ENCODE peak calls at places on chromosomes 12 and 14, in six cellular contexts. E, Y, N, G, C and T are unnamed samples.

GRCh38 chr14:102908766-102909455 is 13.6 kb upstream of the AMN start:
- DNase-seq in E (no peak), Y (no peak), N (no peak), G (no peak), C (peak), T (peak)

GRCh38 chr14:102485693-102486512 is 23.7 kb downstream of the ANKRD9 start:
- DNase-seq in E (no peak), Y (no peak), N (no peak), G (no peak), C (peak), T (no peak)

GRCh38 chr14:90791481-90791880 is 24.7 kb downstream of the TTC7B start:
- DNase-seq in E (no peak), Y (no peak), N (no peak), G (no peak), C (no peak), T (no peak)

GRCh38 chr12:31966558-31967205 is 7.5 kb downstream of the RESF1 start:
- DNase-seq in E (peak), Y (no peak), N (no peak), G (no peak), C (no peak), T (no peak)

GRCh38 chr14:86532219-86532618 is 1002.3 kb downstream of the FLRT2 start:
- DNase-seq in E (no peak), Y (no peak), N (no peak), G (peak), C (no peak), T (no peak)

GRCh38 chr14:59333235-59333634 is 131.9 kb downstream of the GPR135 start:
- DNase-seq in E (no peak), Y (no peak), N (no peak), G (no peak), C (no peak), T (no peak)

GRCh38 chr12:83361486-83361885 is 674.8 kb downstream of the TMTC2 start:
- DNase-seq in E (no peak), Y (no peak), N (no peak), G (no peak), C (no peak), T (no peak)

GRCh38 chr14:75430526-75430925 is 2.7 kb downstream of the JDP2 start:
- DNase-seq in E (no peak), Y (no peak), N (no peak), G (peak), C (no peak), T (no peak)

GRCh38 chr12:19757317-19757877 is 318.1 kb downstream of the AEBP2 start:
- DNase-seq in E (peak), Y (no peak), N (peak), G (no peak), C (no peak), T (no peak)

GRCh38 chr12:40469736-40470135 is 222.5 kb upstream of the CNTN1 start:
- DNase-seq in E (no peak), Y (no peak), N (no peak), G (no peak), C (no peak), T (no peak)

GRCh38 chr14:22370084-22370847 is 218.8 kb downstream of the DAD1 start:
- DNase-seq in E (no peak), Y (no peak), N (no peak), G (peak), C (no peak), T (no peak)

GRCh38 chr12:119683816-119684215 is 15.9 kb downstream of the PRKAB1 start:
- DNase-seq in E (no peak), Y (no peak), N (no peak), G (no peak), C (no peak), T (no peak)

GRCh38 chr12:74148849-74149248 is 388.8 kb upstream of the ATXN7L3B start:
- DNase-seq in E (no peak), Y (no peak), N (no peak), G (no peak), C (no peak), T (no peak)

GRCh38 chr14:93146119-93146518 is 30.4 kb upstream of the ITPK1 start:
- DNase-seq in E (no peak), Y (no peak), N (no peak), G (no peak), C (no peak), T (no peak)

GRCh38 chr14:91694643-91695042 is 37.2 kb downstream of the CATSPERB start:
- DNase-seq in E (no peak), Y (no peak), N (no peak), G (no peak), C (no peak), T (no peak)

GRCh38 chr14:54685286-54685845 is 118.4 kb downstream of the SAMD4A start:
- DNase-seq in E (no peak), Y (no peak), N (no peak), G (no peak), C (no peak), T (no peak)

GRCh38 chr14:98694541-98694940 is 577.5 kb downstream of the BCL11B start:
- DNase-seq in E (no peak), Y (no peak), N (no peak), G (no peak), C (no peak), T (no peak)

GRCh38 chr12:26231930-26232329 is 36.6 kb downstream of the SSPN start:
- DNase-seq in E (no peak), Y (no peak), N (peak), G (no peak), C (no peak), T (no peak)

GRCh38 chr12:89253483-89253882 is 98.8 kb downstream of the DUSP6 start:
- DNase-seq in E (no peak), Y (no peak), N (no peak), G (no peak), C (no peak), T (no peak)

GRCh38 chr12:133227281-133227852 is 8.3 kb downstream of the ANHX start:
- DNase-seq in E (no peak), Y (no peak), N (no peak), G (no peak), C (no peak), T (no peak)

GRCh38 chr12:32647275-32647674 is 31.8 kb upstream of the DNM1L start:
- DNase-seq in E (no peak), Y (no peak), N (peak), G (no peak), C (no peak), T (no peak)

GRCh38 chr12:19894049-19894448 is 454.8 kb downstream of the AEBP2 start:
- DNase-seq in E (no peak), Y (no peak), N (no peak), G (no peak), C (no peak), T (no peak)

GRCh38 chr14:103695331-103696026 is 19.8 kb downstream of the XRCC3 start:
- DNase-seq in E (no peak), Y (no peak), N (no peak), G (no peak), C (no peak), T (peak)

GRCh38 chr14:91980157-91980556 is 32.7 kb upstream of the FBLN5 start:
- DNase-seq in E (no peak), Y (no peak), N (peak), G (no peak), C (no peak), T (no peak)

GRCh38 chr14:104094709-104095425 is 9.4 kb downstream of the ASPG start:
- DNase-seq in E (peak), Y (peak), N (peak), G (peak), C (no peak), T (no peak)

GRCh38 chr12:75177997-75178396 is 31.6 kb downstream of the KCNC2 start:
- DNase-seq in E (no peak), Y (no peak), N (peak), G (no peak), C (no peak), T (no peak)

GRCh38 chr14:101064718-101065117 is 161.2 kb upstream of the RTL1 start:
- DNase-seq in E (no peak), Y (no peak), N (no peak), G (no peak), C (peak), T (peak)

GRCh38 chr14:54796961-54797360 is 105.7 kb downstream of the GCH1 start:
- DNase-seq in E (no peak), Y (no peak), N (no peak), G (no peak), C (no peak), T (no peak)

GRCh38 chr12:45336762-45337596 is 121.1 kb downstream of the ANO6 start:
- DNase-seq in E (no peak), Y (no peak), N (peak), G (no peak), C (no peak), T (no peak)

GRCh38 chr12:66398931-66399625 is 96.8 kb downstream of the HELB start:
- DNase-seq in E (no peak), Y (no peak), N (peak), G (no peak), C (no peak), T (no peak)

GRCh38 chr12:10132971-10133370 is 3.0 kb upstream of the CLEC7A start:
- DNase-seq in E (no peak), Y (no peak), N (no peak), G (no peak), C (no peak), T (no peak)

GRCh38 chr12:30753233-30753632 is 1.5 kb downstream of the CAPRIN2 start:
- DNase-seq in E (peak), Y (no peak), N (peak), G (no peak), C (no peak), T (no peak)
- TF ChIP-seq CTCF in E (peak), Y (no peak), N (peak), G (no peak), C (peak), T (no peak)

DNA sequence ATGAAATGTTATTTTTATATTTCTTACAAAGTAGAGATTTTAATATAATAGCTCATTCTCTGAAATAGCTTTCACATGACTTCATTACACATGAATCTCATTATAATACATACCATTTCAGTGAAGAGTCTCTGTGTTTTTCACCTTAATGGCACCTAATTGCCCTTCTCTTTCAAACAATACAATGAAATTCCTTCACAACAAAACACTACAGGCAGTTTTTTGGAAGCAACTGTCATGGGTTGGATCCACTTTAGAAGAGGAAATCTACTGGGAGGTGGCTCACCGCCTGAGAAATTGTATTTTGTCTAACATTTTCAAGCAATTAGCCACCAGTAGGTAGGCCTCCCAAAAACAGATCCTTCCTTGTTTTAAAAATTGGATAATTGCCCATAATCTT is 40.3 kb upstream of the RGS6 start:
- DNase-seq in E (peak), Y (no peak), N (no peak), G (no peak), C (no peak), T (no peak)
- TF ChIP-seq CTCF in E (no peak), Y (no peak), N (no peak), G (no peak), C (no peak), T (no peak)

GRCh38 chr12:131380961-131381705 is 329.8 kb upstream of the SFSWAP start:
- DNase-seq in E (peak), Y (no peak), N (no peak), G (no peak), C (no peak), T (no peak)

GRCh38 chr12:131380220-131380957 is 330.5 kb upstream of the SFSWAP start:
- DNase-seq in E (peak), Y (no peak), N (no peak), G (no peak), C (no peak), T (peak)

GRCh38 chr12:131383291-131383690 is 327.6 kb upstream of the SFSWAP start:
- DNase-seq in E (no peak), Y (no peak), N (no peak), G (no peak), C (no peak), T (no peak)

GRCh38 chr12:131383741-131384543 is 326.9 kb upstream of the SFSWAP start:
- DNase-seq in E (no peak), Y (no peak), N (no peak), G (no peak), C (no peak), T (no peak)

DNA sequence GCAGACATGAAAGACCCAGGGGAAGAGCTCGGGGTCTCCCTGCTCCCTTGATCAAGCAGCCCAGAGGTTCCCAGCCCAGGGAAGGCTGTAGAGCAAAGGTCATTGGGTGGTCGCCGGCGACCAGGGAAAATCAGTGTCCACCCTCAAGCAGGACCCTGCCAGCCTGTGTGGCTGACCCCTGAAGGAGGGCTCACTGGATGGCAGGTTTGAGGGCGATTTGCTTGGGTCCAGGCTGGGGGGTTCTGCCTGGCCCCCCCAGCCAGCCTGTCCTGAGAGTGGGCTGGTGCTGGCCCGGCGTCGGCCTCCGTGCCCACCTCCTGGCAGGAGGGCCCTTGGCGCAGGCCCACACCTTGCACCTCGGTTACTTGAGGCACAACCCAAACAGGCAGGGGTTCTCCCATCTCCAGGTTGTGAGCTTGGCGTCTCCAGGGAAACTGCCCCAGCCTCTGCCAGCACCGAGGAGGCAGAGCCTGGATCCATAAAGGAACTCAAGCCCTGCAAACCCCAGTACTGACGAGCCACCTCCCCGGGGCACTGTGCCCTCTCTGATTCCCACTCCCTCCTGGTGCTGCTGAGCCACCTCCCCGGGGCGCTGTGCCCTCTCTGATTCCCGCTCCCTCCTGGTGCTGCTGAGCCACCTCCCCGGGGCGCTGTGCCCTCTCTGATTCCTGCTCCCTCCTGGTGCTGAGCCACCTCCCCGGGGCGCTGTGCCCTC is 329.0 kb upstream of the SFSWAP start:
- DNase-seq in E (no peak), Y (no peak), N (no peak), G (no peak), C (no peak), T (no peak)
- TF ChIP-seq CTCF in E (no peak), Y (no peak), N (no peak), G (no peak), C (no peak), T (no peak)

GRCh38 chr12:69837191-69838085 is 12.4 kb downstream of the MYRFL start:
- DNase-seq in E (peak), Y (no peak), N (no peak), G (no peak), C (no peak), T (no peak)
- TF ChIP-seq CTCF in E (peak), Y (no peak), N (no peak), G (no peak), C (no peak), T (no peak)

GRCh38 chr12:109888179-109889020 is 8.1 kb upstream of the GLTP start:
- DNase-seq in E (no peak), Y (no peak), N (peak), G (no peak), C (no peak), T (no peak)
- TF ChIP-seq CTCF in E (no peak), Y (no peak), N (no peak), G (no peak), C (peak), T (no peak)

GRCh38 chr14:106522990-106523389 is 996.6 kb downstream of the TMEM121 start:
- DNase-seq in E (no peak), Y (no peak), N (no peak), G (no peak), C (no peak), T (no peak)

GRCh38 chr14:106513302-106513701 is 986.9 kb downstream of the TMEM121 start:
- DNase-seq in E (no peak), Y (no peak), N (no peak), G (no peak), C (no peak), T (no peak)

DNA sequence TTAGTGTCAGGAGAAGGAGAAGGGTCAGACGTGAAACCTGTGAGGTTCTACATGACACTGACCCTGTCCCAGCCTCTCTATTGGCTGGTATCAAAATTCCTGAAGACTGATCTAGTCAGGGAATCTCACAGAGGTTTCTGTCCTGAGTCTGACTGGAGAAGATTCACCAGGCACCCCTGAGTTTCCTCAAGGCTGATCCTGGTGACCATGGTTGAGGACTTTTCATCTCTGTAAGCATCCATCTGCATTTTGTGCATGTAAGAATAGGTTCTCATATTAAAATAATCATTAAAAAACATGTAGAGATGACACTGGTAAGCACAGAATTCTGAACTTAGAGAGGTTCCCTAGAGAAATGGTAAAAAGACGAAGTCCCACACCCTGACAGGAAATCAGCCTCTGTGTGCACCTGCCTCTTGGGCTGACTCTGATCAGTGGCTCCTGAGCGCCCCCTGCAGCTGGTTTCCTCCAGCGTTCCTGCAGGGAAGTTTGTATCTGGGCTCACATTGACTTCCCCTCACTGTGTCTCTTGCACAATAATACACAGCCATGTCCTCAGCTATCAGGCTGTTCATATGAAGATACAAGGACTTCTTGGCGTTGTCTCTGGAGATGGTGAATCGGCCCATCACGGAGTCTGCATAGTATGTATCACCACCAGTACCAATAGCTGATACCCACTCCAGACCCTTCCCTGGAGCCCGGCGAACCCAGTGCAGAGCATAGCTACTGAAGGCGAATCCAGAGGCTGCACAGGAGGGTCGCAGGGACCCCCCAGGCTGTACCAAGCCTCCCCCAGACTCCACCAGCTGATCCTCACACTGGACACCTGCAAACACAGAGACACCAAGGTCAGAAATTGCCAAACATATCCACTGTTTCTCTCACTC is 991.9 kb downstream of the TMEM121 start:
- DNase-seq in E (no peak), Y (no peak), N (no peak), G (peak), C (no peak), T (no peak)
- TF ChIP-seq CTCF in E (no peak), Y (no peak), N (no peak), G (no peak), C (no peak), T (no peak)

GRCh38 chr12:1933342-1933992 is 15.0 kb upstream of the CACNA2D4 start:
- DNase-seq in E (peak), Y (no peak), N (peak), G (peak), C (no peak), T (peak)
- TF ChIP-seq CTCF in E (no peak), Y (no peak), N (no peak), G (no peak), C (no peak), T (no peak)